ENCODE peak calls at places on chromosomes 5 and 9, in five cellular contexts. P is WTC11, H is endothelial cell of umbilical vein, N is HepG2, L is GM12878. Z is an unnamed sample.

GRCh38 chr9:77876091-77876490 is 155.5 kb downstream of the GNAQ start:
- DNase-seq in P (no peak), H (peak; percentile 49), N (no peak), L (no peak), Z (no peak)

GRCh38 chr9:87629094-87629493 is 96.8 kb upstream of the CTSL start:
- DNase-seq in P (no peak), H (no peak), N (no peak), L (no peak), Z (no peak)

GRCh38 chr9:113984639-113985380 is 93.3 kb downstream of the AMBP start:
- DNase-seq in P (no peak), H (no peak), N (no peak), L (no peak), Z (no peak)

GRCh38 chr5:109347252-109347888 is 62.4 kb downstream of the PJA2 start:
- DNase-seq in P (no peak), H (no peak), N (no peak), L (no peak), Z (no peak)

GRCh38 chr9:34589656-34590375 is at the start of gene CNTFR:
- DNase-seq in P (peak; percentile 63), H (no peak), N (no peak), L (no peak), Z (no peak)

GRCh38 chr5:53419247-53419646 is 61.2 kb upstream of the FST start:
- DNase-seq in P (no peak), H (no peak), N (no peak), L (no peak), Z (peak; percentile 64)

GRCh38 chr9:29656641-29657406 is 2083.5 kb upstream of the C9orf72 start:
- DNase-seq in P (no peak), H (no peak), N (no peak), L (no peak), Z (no peak)

GRCh38 chr5:150636391-150637244 is 3.8 kb upstream of the SYNPO start:
- DNase-seq in P (no peak), H (peak; percentile 84), N (no peak), L (no peak), Z (peak; percentile 70)

GRCh38 chr5:141747152-141747640 is 65.2 kb upstream of the ARAP3 start:
- DNase-seq in P (peak; percentile 90), H (peak; percentile 52), N (no peak), L (no peak), Z (no peak)

GRCh38 chr5:5409151-5409810 is 13.2 kb upstream of the ICE1 start:
- DNase-seq in P (no peak), H (no peak), N (no peak), L (no peak), Z (no peak)

GRCh38 chr5:16757989-16758501 is 141.2 kb upstream of the RETREG1 start:
- DNase-seq in P (no peak), H (no peak), N (peak; percentile 90), L (no peak), Z (no peak)

GRCh38 chr9:89122944-89123343 is 55.7 kb downstream of the SHC3 start:
- DNase-seq in P (no peak), H (no peak), N (no peak), L (no peak), Z (no peak)

GRCh38 chr9:95181845-95182244 is 135.7 kb downstream of the FANCC start:
- DNase-seq in P (no peak), H (no peak), N (no peak), L (no peak), Z (no peak)
- TF ChIP-seq MAX in P (no peak), H (no peak), N (no peak), L (no peak), Z (no peak)

GRCh38 chr5:168365581-168366081 is 74.2 kb downstream of the WWC1 start:
- DNase-seq in P (peak; percentile 60), H (no peak), N (peak; percentile 28), L (no peak), Z (no peak)
- TF ChIP-seq MAX in P (no peak), H (no peak), N (no peak), L (no peak), Z (no peak)

DNA sequence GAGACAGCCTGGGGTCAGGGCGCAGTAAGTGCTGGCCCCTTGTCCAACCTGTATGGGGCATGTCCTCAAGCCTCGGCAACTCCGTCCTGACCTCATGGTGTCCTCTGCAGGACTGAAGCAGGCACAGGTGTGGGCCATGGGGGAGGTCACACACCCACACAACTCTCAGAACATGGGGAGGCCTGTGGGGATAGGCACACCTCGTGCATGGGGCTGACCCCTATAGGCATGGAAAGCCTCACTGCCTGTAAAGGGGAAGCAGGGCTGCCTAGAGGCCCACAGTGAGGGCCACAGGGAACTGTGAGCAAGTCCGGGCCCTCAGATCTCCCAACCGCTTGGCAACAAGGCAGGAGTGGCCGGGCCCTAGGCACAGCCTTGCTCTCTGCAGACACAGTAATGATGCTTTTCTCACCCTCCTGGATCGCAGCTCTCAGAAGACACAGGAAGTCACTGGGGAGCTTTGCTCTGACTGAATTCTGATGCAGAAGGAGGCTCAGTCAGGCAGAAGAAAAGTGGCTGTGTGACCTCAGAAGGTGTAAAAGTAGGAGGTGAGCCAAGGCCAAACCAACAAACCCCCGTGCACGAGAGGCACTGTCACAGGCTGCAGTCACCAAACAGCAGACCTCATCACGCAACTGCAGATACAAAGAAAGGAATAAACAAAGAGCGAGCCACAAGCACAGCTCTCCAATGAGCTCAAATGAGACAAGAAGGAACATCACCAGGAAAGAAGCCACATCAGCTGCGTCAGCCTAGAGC is 5.4 kb downstream of the IPPK start:
- DNase-seq in P (no peak), H (no peak), N (no peak), L (no peak), Z (no peak)
- TF ChIP-seq MAX in P (no peak), H (no peak), N (no peak), L (no peak), Z (no peak)

GRCh38 chr5:125446986-125447385 is 700.5 kb upstream of the ZNF608 start:
- DNase-seq in P (no peak), H (peak; percentile 21), N (no peak), L (no peak), Z (peak; percentile 32)
- TF ChIP-seq MAX in P (no peak), H (no peak), N (no peak), L (no peak), Z (no peak)

GRCh38 chr9:8071445-8071798 is 271.8 kb upstream of the DMAC1 start:
- DNase-seq in P (no peak), H (no peak), N (no peak), L (no peak), Z (no peak)

GRCh38 chr9:8074645-8075044 is 275.1 kb upstream of the DMAC1 start:
- DNase-seq in P (no peak), H (no peak), N (no peak), L (no peak), Z (no peak)

GRCh38 chr9:8070779-8071444 is 271.3 kb upstream of the DMAC1 start:
- DNase-seq in P (peak; percentile 29), H (no peak), N (no peak), L (no peak), Z (no peak)
- TF ChIP-seq MAX in P (no peak), H (no peak), N (no peak), L (no peak), Z (no peak)

GRCh38 chr5:74179183-74179582 is 461.3 kb downstream of the ENC1 start:
- DNase-seq in P (no peak), H (peak; percentile 61), N (no peak), L (no peak), Z (no peak)
- TF ChIP-seq MAX in P (no peak), H (no peak), N (no peak), L (no peak), Z (no peak)

GRCh38 chr9:126504086-126504976 is 109.4 kb upstream of the LMX1B start:
- DNase-seq in P (no peak), H (no peak), N (no peak), L (no peak), Z (no peak)
- TF ChIP-seq MAX in P (no peak), H (no peak), N (no peak), L (no peak), Z (no peak)

DNA sequence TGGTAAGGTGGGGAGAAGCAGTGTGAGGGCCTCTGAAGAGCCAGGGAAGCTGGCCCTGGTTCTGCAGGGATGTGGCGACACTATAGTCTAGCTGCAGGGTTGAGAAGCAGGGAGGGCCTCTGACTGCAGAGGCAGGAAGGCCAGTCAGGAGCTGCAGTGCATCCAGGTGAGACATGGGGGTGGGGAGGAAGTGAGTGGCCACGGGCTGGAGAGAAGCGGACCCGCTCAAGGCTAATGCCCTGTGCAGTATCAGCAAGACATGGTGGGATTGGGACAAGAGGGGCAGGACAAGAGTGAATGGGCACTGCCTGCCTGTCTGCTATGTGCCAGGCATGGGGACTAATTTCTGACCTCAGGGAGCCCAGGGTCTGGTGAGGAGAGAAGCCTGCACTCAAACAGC is 68.0 kb downstream of the PRRT1B start:
- DNase-seq in P (no peak), H (no peak), N (no peak), L (no peak), Z (no peak)
- TF ChIP-seq MAX in P (no peak), H (no peak), N (no peak), L (no peak), Z (no peak)